ENCODE peak calls at places on chromosomes 13 and 19, in nine cellular contexts. U, C, A, G, E, J, Y, T and M are unnamed samples.

GRCh38 chr13:26048745-26049144 is 3.1 kb downstream of the SHISA2 start:
- DNase-seq in A (no peak), J (no peak), G (no peak), U (no peak), C (no peak), T (no peak), E (no peak), Y (no peak), M (no peak)

GRCh38 chr19:12052057-12052570 is 647 bp downstream of the ZNF878 start:
- DNase-seq in U (no peak), T (no peak), Y (no peak), E (no peak), A (no peak), J (no peak), G (no peak), C (no peak), M (no peak)

GRCh38 chr13:50208826-50209335 is 193.6 kb downstream of the KCNRG start:
- DNase-seq in T (no peak), E (peak; percentile 38), A (peak; percentile 56), U (no peak), Y (peak; percentile 58), G (no peak), C (peak; percentile 58), J (no peak), M (peak; percentile 15)

GRCh38 chr13:20685042-20685441 is 18.5 kb upstream of the IL17D start:
- DNase-seq in G (no peak), J (no peak), C (no peak), E (peak; percentile 41), U (no peak), T (no peak), Y (peak; percentile 18), A (no peak), M (no peak)

GRCh38 chr13:106151056-106151699 is 384.3 kb downstream of the EFNB2 start:
- DNase-seq in A (no peak), E (no peak), G (no peak), J (no peak), U (no peak), T (no peak), Y (no peak), C (no peak), M (peak; percentile 58)

GRCh38 chr13:112231451-112232083 is 144.6 kb upstream of the SPACA7 start:
- DNase-seq in Y (no peak), T (no peak), A (no peak), C (no peak), G (no peak), E (no peak), U (no peak), J (no peak), M (no peak)

GRCh38 chr13:33953203-33953602 is 135.3 kb downstream of the RFC3 start:
- DNase-seq in J (no peak), A (no peak), C (no peak), E (no peak), G (no peak), Y (no peak), T (no peak), U (no peak), M (no peak)

GRCh38 chr19:57888107-57888493 is 737 bp downstream of the ZNF814 start:
- DNase-seq in J (no peak), A (peak; percentile 9), G (no peak), Y (no peak), T (no peak), U (no peak), C (no peak), E (no peak), M (no peak)

GRCh38 chr19:46413262-46414031 is at the start of gene CCDC8:
- DNase-seq in T (no peak), Y (peak; percentile 91), C (peak; percentile 84), G (no peak), U (no peak), E (peak; percentile 77), J (no peak), A (peak; percentile 99), M (peak; percentile 55)

GRCh38 chr19:7849631-7850428 is 19.8 kb downstream of the EVI5L start:
- DNase-seq in J (no peak), Y (no peak), C (no peak), U (no peak), T (no peak), E (no peak), G (no peak), A (no peak), M (peak; percentile 22)

GRCh38 chr19:2033115-2033824 is 17.8 kb upstream of the BTBD2 start:
- DNase-seq in T (no peak), U (no peak), J (no peak), C (no peak), G (no peak), Y (no peak), A (no peak), E (no peak), M (peak; percentile 8)

GRCh38 chr19:6423499-6424189 is 967 bp downstream of the KHSRP start:
- DNase-seq in A (peak; percentile 72), T (no peak), C (peak; percentile 53), U (no peak), Y (peak; percentile 51), G (no peak), J (peak; percentile 34), E (peak; percentile 52), M (peak; percentile 48)

GRCh38 chr13:44181938-44182337 is 191.7 kb upstream of the SERP2 start:
- DNase-seq in G (no peak), T (no peak), A (no peak), E (no peak), C (no peak), J (no peak), U (no peak), Y (no peak), M (no peak)

GRCh38 chr13:64428196-64428595 is 2801.9 kb downstream of the PCDH9 start:
- DNase-seq in G (no peak), J (no peak), C (no peak), A (no peak), Y (no peak), U (no peak), T (no peak), E (no peak), M (no peak)

GRCh38 chr19:50330365-50331078 is 1.3 kb upstream of the KCNC3 start:
- DNase-seq in U (peak; percentile 62), G (peak; percentile 92), E (no peak), C (peak; percentile 86), A (peak; percentile 96), Y (peak; percentile 98), T (peak; percentile 57), J (peak; percentile 92), M (peak; percentile 86)

GRCh38 chr19:44748426-44749254 is at the start of gene BCL3:
- DNase-seq in J (peak; percentile 84), G (no peak), U (peak; percentile 68), T (peak; percentile 40), Y (peak; percentile 52), E (no peak), A (peak; percentile 68), C (peak; percentile 46), M (peak; percentile 85)

GRCh38 chr19:33241530-33242101 is 16.0 kb upstream of the SLC7A10 start:
- DNase-seq in T (no peak), E (no peak), Y (peak; percentile 47), A (no peak), C (peak; percentile 39), U (no peak), J (no peak), G (no peak), M (peak; percentile 57)

GRCh38 chr13:36599641-36600040 is 74.2 kb upstream of the SERTM1 start:
- DNase-seq in U (no peak), G (no peak), Y (no peak), T (no peak), E (no peak), C (no peak), J (no peak), A (no peak), M (no peak)

GRCh38 chr19:57558525-57558924 is 1.1 kb downstream of the ZNF550 start:
- DNase-seq in Y (no peak), J (no peak), E (no peak), C (no peak), A (peak; percentile 23), T (no peak), U (no peak), G (no peak), M (no peak)

GRCh38 chr13:57624565-57625435 is 6.7 kb upstream of the PCDH17 start:
- DNase-seq in Y (peak; percentile 63), T (peak; percentile 16), A (peak; percentile 87), U (no peak), E (peak; percentile 63), J (peak; percentile 3), G (peak; percentile 71), C (peak; percentile 31), M (peak; percentile 5)

GRCh38 chr19:11168568-11168967 is 13.0 kb upstream of the SPC24 start:
- DNase-seq in A (no peak), J (no peak), T (no peak), G (no peak), E (no peak), C (no peak), Y (no peak), U (no peak), M (no peak)

GRCh38 chr19:13588953-13589833 is 82.9 kb upstream of the CACNA1A start:
- DNase-seq in C (peak; percentile 88), U (peak; percentile 74), A (peak; percentile 84), G (peak; percentile 55), J (peak; percentile 69), E (peak; percentile 95), Y (peak; percentile 92), T (peak; percentile 75), M (peak; percentile 75)

GRCh38 chr13:114106526-114106925 is 25.9 kb downstream of the RASA3 start:
- DNase-seq in G (no peak), J (no peak), U (no peak), A (no peak), Y (no peak), T (no peak), E (no peak), C (no peak), M (no peak)

GRCh38 chr13:23175920-23176319 is 4.9 kb upstream of the SGCG start:
- DNase-seq in E (no peak), A (no peak), C (no peak), T (no peak), G (no peak), U (no peak), Y (no peak), J (no peak), M (no peak)

GRCh38 chr13:50635504-50635903 is 208.0 kb downstream of the DLEU7 start:
- DNase-seq in G (no peak), Y (no peak), E (no peak), U (no peak), T (no peak), A (no peak), J (no peak), C (no peak), M (peak; percentile 34)

GRCh38 chr13:45205124-45205523 is 4.3 kb upstream of the KCTD4 start:
- DNase-seq in J (no peak), G (no peak), A (no peak), Y (no peak), C (no peak), T (no peak), U (no peak), E (no peak), M (no peak)

GRCh38 chr19:31262673-31263308 is 86.4 kb downstream of the TSHZ3 start:
- DNase-seq in Y (no peak), G (no peak), U (no peak), E (no peak), A (no peak), C (no peak), T (no peak), J (no peak), M (no peak)

GRCh38 chr19:54209748-54210494 is 9.3 kb downstream of the RPS9 start:
- DNase-seq in E (no peak), G (peak; percentile 56), A (peak; percentile 52), C (peak; percentile 61), Y (no peak), T (no peak), J (no peak), U (no peak), M (peak; percentile 94)

GRCh38 chr13:32272021-32272695 is 43.0 kb downstream of the ZAR1L start:
- DNase-seq in A (no peak), Y (no peak), J (no peak), E (no peak), C (no peak), U (no peak), T (no peak), G (no peak), M (no peak)

GRCh38 chr13:44755872-44756271 is 179.7 kb upstream of the TSC22D1 start:
- DNase-seq in G (no peak), U (no peak), T (no peak), Y (no peak), A (no peak), J (no peak), E (no peak), C (no peak), M (no peak)